ENCODE peak calls at places on chromosomes 11 and 22, in five cellular contexts. P is CD8-positive, alpha-beta memory T cell; N is CD4-positive, CD25-positive, alpha-beta regulatory T cell; F is mesenchymal stem cell; X is OCI-LY7. J is an unnamed sample.

GRCh38 chr11:14676068-14676467 is 32.5 kb downstream of the PDE3B start:
- DNase-seq in X (no peak), P (no peak), F (no peak), N (no peak), J (no peak)

GRCh38 chr11:17506942-17507341 is 30.3 kb upstream of the ABCC8 start:
- DNase-seq in P (no peak), F (no peak), N (no peak), X (no peak), J (no peak)

GRCh38 chr11:8086001-8086479 is 5.0 kb downstream of the TUB start:
- DNase-seq in X (no peak), F (no peak), P (no peak), N (no peak), J (no peak)

GRCh38 chr11:84564180-84564866 is 1062.8 kb downstream of the DLG2 start:
- DNase-seq in F (peak; percentile 43), P (no peak), X (peak; percentile 69), N (peak; percentile 42), J (no peak)

GRCh38 chr22:38426628-38427027 is 28.4 kb downstream of the KCNJ4 start:
- DNase-seq in N (no peak), P (no peak), X (no peak), F (no peak), J (no peak)

GRCh38 chr22:46057762-46058420 is 80.9 kb upstream of the WNT7B start:
- DNase-seq in P (peak; percentile 27), F (no peak), X (peak; percentile 89), N (peak; percentile 82), J (no peak)

GRCh38 chr11:3132831-3133455 is 32.2 kb downstream of the OSBPL5 start:
- DNase-seq in P (no peak), N (no peak), X (no peak), F (no peak), J (peak; percentile 3)

GRCh38 chr11:1226226-1226961 is 3.5 kb downstream of the MUC5B start:
- DNase-seq in X (no peak), P (no peak), N (no peak), F (no peak), J (peak; percentile 9)

GRCh38 chr11:57680552-57680874 is 12.6 kb downstream of the ZDHHC5 start:
- DNase-seq in X (no peak), N (no peak), P (no peak), F (peak; percentile 29), J (no peak)

GRCh38 chr11:9046376-9046775 is 42.6 kb upstream of the NRIP3 start:
- DNase-seq in X (no peak), N (no peak), F (no peak), P (no peak), J (no peak)

GRCh38 chr11:67411785-67412152 is 3.7 kb upstream of the CARNS1 start:
- DNase-seq in P (no peak), N (no peak), F (no peak), X (peak; percentile 71), J (no peak)

GRCh38 chr11:82927264-82927880 is 25.8 kb downstream of the DDIAS start:
- DNase-seq in X (peak; percentile 84), F (peak; percentile 69), N (peak; percentile 82), P (peak; percentile 66), J (no peak)

GRCh38 chr11:62157603-62158002 is 32.4 kb upstream of the SCGB1D1 start:
- DNase-seq in N (no peak), F (no peak), X (no peak), P (no peak), J (no peak)

GRCh38 chr11:112797072-112797471 is 164.1 kb upstream of the NCAM1 start:
- DNase-seq in P (no peak), X (no peak), F (peak; percentile 5), N (no peak), J (no peak)

GRCh38 chr11:13094930-13095687 is 86.0 kb downstream of the RASSF10 start:
- DNase-seq in P (no peak), X (no peak), F (no peak), N (no peak), J (no peak)

GRCh38 chr11:40445391-40445790 is 1014.1 kb downstream of the LRRC4C start:
- DNase-seq in N (no peak), P (no peak), F (peak; percentile 16), X (no peak), J (no peak)

GRCh38 chr11:14373941-14374646 is 15.1 kb upstream of the RRAS2 start:
- DNase-seq in N (peak; percentile 39), P (no peak), X (no peak), F (no peak), J (no peak)

GRCh38 chr11:47248664-47249377 is at the start of gene ACP2:
- DNase-seq in N (peak; percentile 95), X (peak; percentile 96), P (peak; percentile 89), F (peak; percentile 88), J (peak; percentile 69)

GRCh38 chr11:104163100-104164027 is 583 bp downstream of the PDGFD start:
- DNase-seq in N (no peak), X (peak; percentile 61), F (peak; percentile 23), P (no peak), J (no peak)

GRCh38 chr11:113242767-113243397 is 71.5 kb upstream of the TTC12 start:
- DNase-seq in N (peak; percentile 53), X (no peak), P (no peak), F (peak; percentile 31), J (no peak)

GRCh38 chr22:43479962-43480361 is 68.1 kb downstream of the MPPED1 start:
- DNase-seq in N (no peak), P (no peak), X (no peak), F (no peak), J (no peak)

GRCh38 chr22:27650572-27650971 is 151.0 kb downstream of the MN1 start:
- DNase-seq in N (no peak), F (no peak), X (no peak), P (no peak), J (no peak)

GRCh38 chr11:61966673-61967176 is 709 bp downstream of the FTH1 start:
- DNase-seq in F (peak; percentile 58), P (peak; percentile 50), X (peak; percentile 54), N (peak; percentile 52), J (peak; percentile 23)

GRCh38 chr11:110571286-110571685 is 141.0 kb downstream of the ARHGAP20 start:
- DNase-seq in N (no peak), X (no peak), F (no peak), P (no peak), J (no peak)

GRCh38 chr11:11968511-11969280 is 39.7 kb downstream of the DKK3 start:
- DNase-seq in F (no peak), X (no peak), N (no peak), P (no peak), J (no peak)

GRCh38 chr11:65524747-65525658 is at the start of gene SCYL1:
- DNase-seq in X (peak; percentile 80), F (peak; percentile 74), P (peak; percentile 73), N (peak; percentile 74), J (peak; percentile 75)

GRCh38 chr11:37630866-37631265 is 1032.8 kb upstream of the RAG2 start:
- DNase-seq in F (no peak), X (no peak), P (no peak), N (no peak), J (no peak)

GRCh38 chr11:121482231-121483129 is 29.7 kb upstream of the SORL1-AS1 start:
- DNase-seq in F (no peak), P (peak; percentile 77), N (peak; percentile 81), X (peak; percentile 75), J (peak; percentile 18)

GRCh38 chr22:42621505-42622002 is 6.9 kb upstream of the POLDIP3 start:
- DNase-seq in F (peak; percentile 70), N (peak; percentile 48), X (peak; percentile 73), P (peak; percentile 43), J (peak; percentile 25)

GRCh38 chr11:60872952-60873524 is 5.7 kb downstream of the ZP1 start:
- DNase-seq in N (peak; percentile 41), F (peak; percentile 89), P (no peak), X (no peak), J (no peak)

GRCh38 chr11:83033367-83033766 is 38.3 kb downstream of the RAB30 start:
- DNase-seq in F (no peak), N (no peak), P (no peak), X (no peak), J (no peak)

DNA sequence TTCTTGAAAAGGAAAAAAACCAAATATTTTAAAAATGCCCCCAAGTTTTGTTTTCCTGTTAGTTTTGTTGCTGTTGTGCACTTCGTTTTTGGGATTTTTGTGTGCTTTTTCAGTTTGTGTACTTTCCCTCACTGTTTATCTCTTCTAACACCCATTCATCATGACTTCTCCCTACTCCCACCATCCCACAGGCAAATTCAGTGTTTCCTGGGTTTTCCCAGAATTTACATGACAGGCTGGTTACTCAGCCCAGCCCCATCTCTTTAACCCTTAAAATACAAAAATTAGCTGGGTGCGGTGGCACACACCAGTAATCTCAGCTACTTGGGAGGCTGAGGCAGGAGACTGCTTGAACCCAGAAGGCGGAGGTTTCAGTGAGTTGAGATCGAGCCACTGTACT is 15.5 kb downstream of the TMEM123 start:
- DNase-seq in P (no peak), F (no peak), N (no peak), X (no peak), J (no peak)
- H3K9me3 ChIP-seq in P (no peaks in the 10 kb centered on the region), F (no peaks in the 10 kb centered on the region), N (peaks cover 10% of the 10 kb centered on the region), X (peaks cover 49% of the 10 kb centered on the region), J (no peaks in the 10 kb centered on the region)

GRCh38 chr11:48341466-48341865 is 16.7 kb downstream of the OR4C3 start:
- DNase-seq in X (no peak), P (peak; percentile 29), N (no peak), F (no peak), J (no peak)
- H3K9me3 ChIP-seq in X (no peaks in the 10 kb centered on the region), P (peaks cover 7% of the 10 kb centered on the region), N (peaks cover 8% of the 10 kb centered on the region), F (peaks cover 5% of the 10 kb centered on the region), J (peaks cover 7% of the 10 kb centered on the region)

GRCh38 chr11:72127923-72128322 is 7.6 kb upstream of the FOLR3 start:
- DNase-seq in N (no peak), F (no peak), P (no peak), X (no peak), J (no peak)
- H3K9me3 ChIP-seq in N (peaks cover 13% of the 10 kb centered on the region), F (no peaks in the 10 kb centered on the region), P (peaks cover 4% of the 10 kb centered on the region), X (peaks cover 33% of the 10 kb centered on the region), J (no peaks in the 10 kb centered on the region)

DNA sequence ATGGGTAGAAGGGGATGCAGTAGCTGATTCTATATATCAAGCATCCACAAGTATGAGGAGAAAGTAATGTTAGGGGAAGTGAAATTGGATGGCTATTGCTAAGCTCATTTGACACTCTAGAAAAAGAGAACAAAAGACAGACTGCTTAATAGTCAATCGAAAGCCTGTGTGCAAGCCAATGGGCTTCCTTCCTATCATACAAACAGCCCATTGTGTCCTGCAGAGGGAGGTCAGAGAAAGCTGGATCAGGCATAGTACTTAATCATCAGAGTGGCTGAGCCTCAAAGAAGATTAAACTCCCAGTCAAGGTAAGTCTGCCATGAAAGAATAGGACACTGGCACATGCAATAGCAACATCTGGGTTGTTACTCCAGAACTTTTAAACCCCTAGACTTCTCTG is 50.9 kb upstream of the PGR start:
- DNase-seq in X (no peak), F (no peak), P (no peak), N (no peak), J (no peak)
- H3K9me3 ChIP-seq in X (no peaks in the 10 kb centered on the region), F (no peaks in the 10 kb centered on the region), P (no peaks in the 10 kb centered on the region), N (no peaks in the 10 kb centered on the region), J (no peaks in the 10 kb centered on the region)